ENCODE peak calls at places on chromosomes 13 and 19, in ten cellular contexts. N is uterus, E is stomach, C is ovary, A is heart left ventricle, R is H1, S is tibial nerve, F is adrenal gland, Y is IMR-90, Q is K562. Z is an unnamed sample.

GRCh38 chr19:34274827-34275625 is 20.7 kb downstream of the GARRE1 start:
- DNase-seq in F (no peak), Y (peak; percentile 96), R (no peak), C (no peak), Q (no peak), E (no peak), A (no peak), N (no peak), S (no peak), Z (no peak)

GRCh38 chr19:982567-983170 is 1.5 kb upstream of the WDR18 start:
- DNase-seq in C (peak; percentile 86), F (peak; percentile 67), A (peak; percentile 71), Y (peak; percentile 31), S (peak; percentile 55), Q (peak; percentile 89), N (peak; percentile 78), R (peak; percentile 95), E (peak; percentile 79), Z (no peak)

GRCh38 chr19:4687396-4687795 is 17.3 kb upstream of the MYDGF start:
- DNase-seq in F (no peak), E (peak; percentile 53), Y (no peak), S (no peak), Q (no peak), A (peak; percentile 26), N (no peak), C (no peak), R (no peak), Z (no peak)

GRCh38 chr19:41064974-41065569 is 23.2 kb upstream of the CYP2A13 start:
- DNase-seq in R (no peak), Y (peak; percentile 43), C (no peak), Q (peak; percentile 66), F (no peak), E (no peak), S (no peak), A (no peak), N (no peak), Z (no peak)

GRCh38 chr19:46786236-46787039 is 2.0 kb downstream of the SLC1A5 start:
- DNase-seq in Q (peak; percentile 76), C (peak; percentile 71), Y (peak; percentile 83), E (peak; percentile 67), S (peak; percentile 77), N (peak; percentile 70), R (peak; percentile 61), A (peak; percentile 77), F (peak; percentile 63), Z (no peak)

GRCh38 chr13:95629071-95629470 is 15.4 kb downstream of the DZIP1 start:
- DNase-seq in Y (no peak), F (no peak), A (no peak), S (no peak), N (no peak), Q (no peak), E (no peak), R (no peak), C (no peak), Z (no peak)

GRCh38 chr19:19474950-19475781 is 40.2 kb downstream of the TSSK6 start:
- DNase-seq in E (no peak), F (peak; percentile 71), R (peak; percentile 68), A (no peak), Y (no peak), Q (no peak), C (peak; percentile 64), N (no peak), S (no peak), Z (no peak)

GRCh38 chr19:37654118-37654517 is 1.1 kb downstream of the ZFP30 start:
- DNase-seq in C (no peak), R (no peak), Q (no peak), F (no peak), Y (no peak), N (no peak), S (no peak), A (no peak), E (no peak), Z (no peak)

DNA sequence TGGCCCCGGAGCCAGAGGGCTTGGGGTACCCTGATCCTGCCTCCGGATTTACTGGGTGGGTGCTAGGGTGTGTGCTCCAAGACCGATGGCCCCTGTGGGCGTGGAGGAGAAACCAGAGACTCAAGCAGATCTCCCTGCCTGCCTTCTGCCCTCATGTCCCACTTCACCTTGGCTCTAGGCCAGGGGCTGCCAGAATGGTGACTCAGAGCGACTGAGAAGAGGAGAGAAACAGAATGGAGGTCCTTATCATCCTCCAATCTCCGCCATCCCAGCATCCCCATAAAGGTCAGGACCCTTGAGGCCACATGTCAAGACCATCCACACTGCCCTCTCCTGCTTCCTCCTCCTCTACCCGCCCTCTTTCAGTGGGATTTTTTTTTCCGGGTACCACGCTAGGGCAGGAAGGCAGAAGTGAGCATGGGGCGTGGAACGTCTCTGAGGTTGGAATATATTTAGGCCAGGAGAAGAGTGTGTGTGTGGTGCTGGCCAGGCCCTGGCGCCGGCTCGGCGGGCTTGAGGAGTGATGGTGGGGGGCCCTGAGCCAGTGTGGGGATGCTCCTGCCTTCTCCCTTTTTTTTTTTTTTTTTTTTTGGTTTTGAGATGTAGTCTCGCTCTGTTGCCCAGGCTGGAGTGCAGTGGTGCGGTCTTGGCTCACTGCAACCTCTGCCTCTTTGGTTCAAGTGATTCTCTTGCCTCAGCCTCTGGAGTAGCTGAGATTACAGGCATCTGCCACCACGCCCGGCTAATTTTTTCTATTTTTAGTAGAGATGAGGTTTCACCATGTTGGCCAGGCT is 22.3 kb downstream of the IER2 start:
- DNase-seq in E (peak; percentile 88), C (no peak), Y (peak; percentile 83), R (no peak), N (peak; percentile 67), A (peak; percentile 88), S (peak; percentile 74), Q (peak; percentile 58), F (peak; percentile 95), Z (no peak)
- H3K27ac ChIP-seq in E (peak overlapping the region; percentile 67), C (no peak overlapping the region), Y (peak overlapping the region; percentile 70), R (no peak overlapping the region), N (peak overlapping the region; percentile 27), A (peak overlapping the region; percentile 88), S (peak overlapping the region; percentile 68), Q (no peak overlapping the region), F (no peak overlapping the region), Z (peak overlapping the region; percentile 92)

GRCh38 chr13:109867766-109868165 is 81.4 kb upstream of the IRS2 start:
- DNase-seq in E (no peak), Q (no peak), S (no peak), C (no peak), R (no peak), Y (no peak), A (no peak), N (no peak), F (no peak), Z (no peak)

GRCh38 chr13:109869312-109870237 is 83.2 kb upstream of the IRS2 start:
- DNase-seq in R (no peak), F (peak; percentile 94), N (peak; percentile 80), Y (peak; percentile 44), Q (no peak), S (no peak), C (peak; percentile 83), A (peak; percentile 90), E (peak; percentile 75), Z (no peak)

GRCh38 chr13:109870281-109871017 is 84.1 kb upstream of the IRS2 start:
- DNase-seq in S (no peak), N (no peak), Q (no peak), A (no peak), E (no peak), F (no peak), R (no peak), Y (no peak), C (no peak), Z (no peak)

GRCh38 chr13:109871018-109871370 is 84.6 kb upstream of the IRS2 start:
- DNase-seq in F (no peak), C (no peak), A (no peak), N (no peak), E (no peak), Q (no peak), R (no peak), Y (peak; percentile 55), S (no peak), Z (no peak)

DNA sequence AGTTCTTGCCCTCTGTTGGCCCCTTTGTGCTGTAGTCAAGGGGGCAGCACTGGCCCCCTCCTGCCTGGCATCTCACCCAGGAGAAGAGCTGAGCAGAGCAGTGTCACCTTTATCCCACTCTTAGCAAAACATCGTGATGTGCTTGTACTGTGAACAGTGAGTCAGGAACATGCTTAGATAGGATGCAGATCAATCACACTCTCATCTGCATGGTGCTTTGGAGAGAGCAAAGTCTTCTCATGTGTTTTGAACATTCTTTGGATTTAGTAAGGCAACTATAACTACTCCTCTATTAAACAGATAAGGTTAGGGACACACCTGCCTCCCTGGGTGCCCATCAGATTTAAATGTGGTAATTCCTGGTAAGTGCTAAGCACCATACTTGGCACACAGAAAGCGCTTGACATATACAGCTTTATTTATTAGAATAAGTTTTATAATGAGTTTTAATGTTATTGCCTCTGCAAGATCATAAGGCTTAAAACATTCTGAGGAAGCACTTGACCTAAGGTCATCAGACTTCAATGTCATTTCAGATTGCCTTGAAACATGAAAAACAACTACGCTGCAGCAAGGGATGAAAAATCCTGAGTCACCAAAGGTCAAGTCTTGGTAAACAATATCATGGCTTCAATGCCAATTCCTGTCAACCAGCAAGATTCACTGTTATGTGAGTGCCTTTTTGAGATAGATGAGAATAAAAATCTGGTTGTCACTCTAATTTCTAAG is 82.4 kb upstream of the IRS2 start:
- DNase-seq in F (no peak), C (no peak), N (no peak), Y (peak; percentile 17), E (no peak), S (no peak), A (no peak), R (no peak), Q (no peak), Z (no peak)
- H3K4me3 ChIP-seq in F (no peak overlapping the region), C (peak overlapping the region; percentile 35), N (no peak overlapping the region), Y (no peak overlapping the region), E (no peak overlapping the region), S (no peak overlapping the region), A (no peak overlapping the region), R (no peak overlapping the region), Q (peak overlapping the region; percentile 9), Z (peak overlapping the region; percentile 60)

DNA sequence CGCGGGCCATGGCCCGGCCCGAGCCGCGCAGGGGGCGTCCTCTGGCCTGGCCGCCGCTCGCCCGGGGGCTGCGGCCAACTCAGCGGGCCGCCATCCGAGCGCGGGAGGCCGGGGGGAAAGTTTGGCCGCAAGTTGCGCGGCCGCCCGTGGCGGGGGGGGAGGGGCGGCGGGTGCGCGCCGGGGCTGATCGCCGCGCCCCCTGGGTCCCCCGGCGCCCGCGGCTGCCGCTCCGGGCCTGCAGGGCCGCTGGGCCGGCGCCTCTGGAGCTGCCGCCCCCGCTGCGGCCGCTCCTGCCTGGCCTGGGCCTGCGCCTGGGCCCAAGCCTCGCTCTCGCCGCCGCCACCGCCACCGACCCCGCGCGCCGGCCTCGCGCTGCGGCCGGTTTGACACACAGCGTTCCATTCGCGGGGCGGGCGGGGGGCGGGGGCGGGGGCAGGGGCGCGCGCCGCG is at the start of gene NR2F6:
- DNase-seq in E (no peak), R (no peak), C (no peak), Y (no peak), A (no peak), N (peak; percentile 37), F (no peak), S (no peak), Q (peak; percentile 85), Z (no peak)
- TF ChIP-seq POLR2A in E (no peak), R (no peak), C (no peak), Y (no peak), A (no peak), N (peak; percentile 55), F (peak; percentile 23), S (no peak), Q (no peak), Z (peak; percentile 20)

GRCh38 chr19:15378529-15379082 is 981 bp downstream of the AKAP8 start:
- DNase-seq in C (no peak), S (peak; percentile 30), A (peak; percentile 45), Y (peak; percentile 41), F (peak; percentile 66), R (no peak), N (no peak), Q (no peak), E (peak; percentile 59), Z (no peak)

GRCh38 chr19:15381429-15381828 is 1.8 kb upstream of the AKAP8 start:
- DNase-seq in A (no peak), E (no peak), C (no peak), Y (no peak), N (no peak), F (no peak), S (no peak), R (no peak), Q (no peak), Z (no peak)

GRCh38 chr19:15379083-15379995 is at the start of gene AKAP8:
- DNase-seq in Q (peak; percentile 97), C (peak; percentile 99), S (peak; percentile 97), A (peak; percentile 99), R (peak; percentile 97), Y (peak; percentile 98), E (peak; percentile 99), N (peak; percentile 99), F (peak; percentile 99), Z (peak; percentile 88)

GRCh38 chr19:15381864-15382263 is 2.3 kb upstream of the AKAP8 start:
- DNase-seq in Y (no peak), Q (no peak), C (no peak), A (no peak), N (no peak), E (no peak), F (no peak), S (no peak), R (no peak), Z (no peak)

GRCh38 chr19:15379996-15380647 is 535 bp upstream of the AKAP8 start:
- DNase-seq in Y (peak; percentile 11), R (peak; percentile 89), A (peak; percentile 60), Q (peak; percentile 61), F (peak; percentile 64), N (no peak), S (no peak), E (peak; percentile 56), C (no peak), Z (no peak)
- H3K27ac ChIP-seq in Y (peak overlapping the region; percentile 95), R (peak overlapping the region; percentile 76), A (peak overlapping the region; percentile 98), Q (peak overlapping the region; percentile 79), F (peak overlapping the region; percentile 46), N (peak overlapping the region; percentile 97), S (peak overlapping the region; percentile 96), E (peak overlapping the region; percentile 89), C (peak overlapping the region; percentile 66), Z (peak overlapping the region; percentile 99)

Z was measured in esophagus squamous epithelium.